ENCODE peak calls at places on chromosomes 1 and 21, in ten cellular contexts. O, J, G, C, P, E, W, Q, F and S are unnamed samples.

GRCh38 chr1:210384625-210385024 is 55.9 kb downstream of the HHAT start:
- DNase-seq in C (peak), E (peak), G (no peak), Q (no peak), O (peak), W (no peak), J (no peak), F (no peak), P (no peak), S (no peak)

GRCh38 chr1:8090241-8090702 is 64.2 kb upstream of the ERRFI1 start:
- DNase-seq in G (no peak), F (no peak), E (no peak), J (no peak), O (peak), Q (peak), P (no peak), C (peak), W (no peak), S (no peak)

GRCh38 chr1:91619881-91620280 is 119.2 kb downstream of the CDC7 start:
- DNase-seq in E (no peak), W (no peak), J (no peak), P (no peak), C (no peak), G (no peak), O (no peak), Q (no peak), F (no peak), S (no peak)

GRCh38 chr1:229855999-229856650 is 210.9 kb upstream of the GALNT2 start:
- DNase-seq in G (no peak), O (no peak), P (no peak), E (no peak), J (no peak), Q (no peak), W (peak), F (peak), C (no peak), S (no peak)

GRCh38 chr1:150683914-150684313 is 13.0 kb downstream of the GOLPH3L start:
- DNase-seq in W (no peak), E (no peak), F (no peak), O (no peak), Q (no peak), C (no peak), G (no peak), P (no peak), J (peak), S (no peak)

GRCh38 chr21:45780647-45781046 is 137.1 kb downstream of the PCBP3 start:
- DNase-seq in F (no peak), J (no peak), G (no peak), W (no peak), O (no peak), P (no peak), C (no peak), Q (no peak), E (no peak), S (no peak)

GRCh38 chr1:20867062-20867461 is 80.0 kb upstream of the HP1BP3 start:
- DNase-seq in O (no peak), W (no peak), P (no peak), G (no peak), Q (no peak), E (no peak), C (peak), J (no peak), F (no peak), S (no peak)

GRCh38 chr1:58815069-58815679 is 31.3 kb upstream of the JUN start:
- DNase-seq in Q (peak), C (peak), E (peak), G (peak), F (peak), J (no peak), W (peak), O (peak), P (no peak), S (peak)

GRCh38 chr1:68051475-68051874 is 1.0 kb upstream of the DIRAS3 start:
- DNase-seq in E (no peak), J (peak), F (no peak), W (no peak), Q (peak), O (no peak), P (no peak), G (no peak), C (peak), S (no peak)

GRCh38 chr1:16248603-16249534 is 11.9 kb upstream of the CPLANE2 start:
- DNase-seq in Q (peak), F (peak), O (peak), P (no peak), C (peak), W (no peak), G (no peak), J (no peak), E (peak), S (peak)

GRCh38 chr21:45386728-45387371 is 18.1 kb upstream of the COL18A1 start:
- DNase-seq in F (no peak), G (no peak), C (peak), E (no peak), P (no peak), J (no peak), Q (peak), O (peak), W (no peak), S (no peak)

GRCh38 chr1:19809044-19809750 is 5.9 kb downstream of the RNF186 start:
- DNase-seq in G (no peak), W (no peak), O (peak), Q (no peak), F (no peak), C (no peak), E (no peak), J (no peak), P (no peak), S (no peak)

GRCh38 chr1:168341576-168341975 is 60.9 kb downstream of the TBX19 start:
- DNase-seq in W (no peak), E (no peak), C (peak), O (no peak), Q (no peak), F (no peak), P (no peak), J (no peak), G (no peak), S (no peak)